ENCODE peak calls at places on chromosomes 13 and 19, in eight cellular contexts. P, X, S, Y, V, I, F and B are unnamed samples.

GRCh38 chr19:45020071-45020470 is 18.8 kb upstream of the CLASRP start:
- DNase-seq in P (no peak), X (no peak), I (no peak), Y (no peak), S (no peak), F (no peak), V (no peak), B (no peak)

GRCh38 chr19:7505682-7506384 is 10.1 kb upstream of the ZNF358 start:
- DNase-seq in V (no peak), P (no peak), Y (no peak), F (peak), X (no peak), I (no peak), S (no peak), B (peak)

GRCh38 chr13:29892149-29892548 is 41.7 kb upstream of the UBL3 start:
- DNase-seq in S (no peak), P (no peak), Y (no peak), X (no peak), V (no peak), F (no peak), I (no peak), B (no peak)

GRCh38 chr13:113874579-113875428 is 10.9 kb upstream of the GAS6 start:
- DNase-seq in F (no peak), Y (no peak), P (no peak), S (no peak), V (no peak), I (no peak), X (no peak), B (no peak)

GRCh38 chr13:79659161-79659560 is 178.2 kb downstream of the NDFIP2 start:
- DNase-seq in X (peak), P (no peak), V (no peak), Y (no peak), I (no peak), F (no peak), S (no peak), B (no peak)

GRCh38 chr13:46747031-46747820 is 49.7 kb downstream of the ESD start:
- DNase-seq in F (no peak), X (no peak), P (no peak), I (no peak), Y (no peak), V (no peak), S (no peak), B (no peak)

GRCh38 chr19:11142528-11143171 is 12.9 kb downstream of the SPC24 start:
- DNase-seq in P (no peak), I (peak), V (peak), Y (no peak), X (peak), S (peak), F (peak), B (no peak)

GRCh38 chr13:113178070-113178895 is 19.8 kb downstream of the PROZ start:
- DNase-seq in S (no peak), I (no peak), X (peak), V (peak), P (no peak), F (peak), Y (no peak), B (no peak)

GRCh38 chr19:31502536-31503170 is 153.4 kb upstream of the TSHZ3 start:
- DNase-seq in X (no peak), S (no peak), Y (no peak), F (no peak), V (no peak), P (no peak), I (no peak), B (no peak)

GRCh38 chr19:16571689-16572331 is 405 bp downstream of the SLC35E1 start:
- DNase-seq in S (no peak), F (peak), V (peak), I (no peak), X (peak), P (no peak), Y (no peak), B (no peak)

GRCh38 chr13:24997367-24997967 is 98.5 kb upstream of the PABPC3 start:
- DNase-seq in V (peak), P (no peak), X (peak), S (no peak), I (peak), F (no peak), Y (no peak), B (no peak)

GRCh38 chr13:53110181-53110580 is 81.6 kb downstream of the OLFM4 start:
- DNase-seq in S (no peak), P (no peak), Y (no peak), X (no peak), V (no peak), F (no peak), I (no peak), B (no peak)

GRCh38 chr13:33454844-33455256 is 169.3 kb upstream of the STARD13 start:
- DNase-seq in I (no peak), X (no peak), S (no peak), F (no peak), Y (no peak), V (peak), P (no peak), B (no peak)

GRCh38 chr19:37947778-37948177 is 40.8 kb downstream of the SIPA1L3 start:
- DNase-seq in I (no peak), S (no peak), X (no peak), Y (no peak), V (no peak), P (no peak), F (no peak), B (no peak)

GRCh38 chr13:30829145-30829544 is 76.9 kb upstream of the MEDAG start:
- DNase-seq in I (no peak), X (peak), Y (no peak), V (peak), P (no peak), S (no peak), F (peak), B (no peak)

GRCh38 chr13:46492946-46493345 is 60.0 kb upstream of the LRCH1 start:
- DNase-seq in V (peak), I (peak), F (no peak), S (no peak), Y (no peak), X (peak), P (no peak), B (no peak)

GRCh38 chr19:38033658-38034150 is 126.7 kb downstream of the SIPA1L3 start:
- DNase-seq in V (no peak), F (no peak), Y (no peak), X (no peak), I (no peak), S (no peak), P (no peak), B (no peak)

GRCh38 chr19:22619932-22620331 is 14.2 kb upstream of the ZNF492 start:
- DNase-seq in V (no peak), X (no peak), S (no peak), F (no peak), Y (no peak), P (no peak), I (no peak), B (no peak)

GRCh38 chr19:41588497-41589209 is 12.7 kb downstream of the CEACAM21 start:
- DNase-seq in I (peak), Y (no peak), V (peak), P (no peak), F (no peak), X (peak), S (no peak), B (no peak)

GRCh38 chr19:46786236-46787039 is 2.0 kb downstream of the SLC1A5 start:
- DNase-seq in P (peak), F (peak), V (peak), S (no peak), I (peak), Y (peak), X (peak), B (peak)